ENCODE peak calls at places on chromosomes 3 and 15, in eight cellular contexts. P is bronchial epithelial cell, N is OCI-LY7, M is lung, S is cardiac muscle cell, R is endodermal cell, O is esophagus squamous epithelium, U is Panc1. Z is an unnamed sample.

GRCh38 chr15:92930776-92931175 is 30.7 kb downstream of the CHD2 start:
- DNase-seq in P (peak; percentile 45), N (no peak), M (no peak), S (peak; percentile 41), R (no peak), O (no peak), U (no peak), Z (peak; percentile 70)

GRCh38 chr3:30664884-30665283 is 58.5 kb downstream of the TGFBR2 start:
- DNase-seq in P (no peak), N (no peak), M (no peak), S (no peak), R (no peak), O (no peak), U (no peak), Z (no peak)

GRCh38 chr15:48459571-48460461 is 128.6 kb downstream of the DUT start:
- DNase-seq in P (peak; percentile 34), N (no peak), M (no peak), S (no peak), R (no peak), O (no peak), U (no peak), Z (peak; percentile 76)

GRCh38 chr15:58805095-58805494 is 34.0 kb downstream of the MINDY2 start:
- DNase-seq in P (no peak), N (no peak), M (no peak), S (no peak), R (no peak), O (no peak), U (no peak), Z (no peak)

GRCh38 chr3:40745381-40746106 is 220.8 kb downstream of the ZNF621 start:
- DNase-seq in P (no peak), N (no peak), M (no peak), S (no peak), R (no peak), O (no peak), U (no peak), Z (peak; percentile 7)

GRCh38 chr3:185405243-185405642 is 42.3 kb downstream of the MAP3K13 start:
- DNase-seq in P (peak; percentile 15), N (no peak), M (no peak), S (no peak), R (no peak), O (no peak), U (no peak), Z (no peak)

GRCh38 chr3:187263270-187263669 is 28.3 kb downstream of the MASP1 start:
- DNase-seq in P (no peak), N (no peak), M (no peak), S (no peak), R (no peak), O (no peak), U (no peak), Z (no peak)

GRCh38 chr3:157493627-157494550 is 9.3 kb downstream of the VEPH1 start:
- DNase-seq in P (peak; percentile 55), N (peak; percentile 12), M (no peak), S (peak; percentile 44), R (no peak), O (no peak), U (peak; percentile 35), Z (peak; percentile 24)

GRCh38 chr3:11592460-11593298 is 51.0 kb downstream of the VGLL4 start:
- DNase-seq in P (no peak), N (no peak), M (no peak), S (no peak), R (peak; percentile 40), O (no peak), U (no peak), Z (peak; percentile 47)

GRCh38 chr3:12553921-12554391 is 2.9 kb upstream of the MKRN2 start:
- DNase-seq in P (peak; percentile 12), N (peak; percentile 51), M (peak; percentile 35), S (no peak), R (peak; percentile 63), O (no peak), U (no peak), Z (no peak)

GRCh38 chr15:77713281-77713680 is 80.6 kb upstream of the LINGO1 start:
- DNase-seq in P (no peak), N (no peak), M (no peak), S (no peak), R (no peak), O (no peak), U (no peak), Z (no peak)

GRCh38 chr15:42289166-42289565 is 15.9 kb upstream of the TMEM87A start:
- DNase-seq in P (peak; percentile 57), N (no peak), M (no peak), S (no peak), R (no peak), O (no peak), U (no peak), Z (no peak)

GRCh38 chr3:31226331-31226730 is 306.4 kb upstream of the STT3B start:
- DNase-seq in P (no peak), N (peak; percentile 94), M (no peak), S (no peak), R (no peak), O (no peak), U (no peak), Z (no peak)

GRCh38 chr3:51024765-51025681 is 350.3 kb downstream of the DOCK3 start:
- DNase-seq in P (no peak), N (no peak), M (no peak), S (peak; percentile 10), R (peak; percentile 61), O (no peak), U (no peak), Z (no peak)

GRCh38 chr3:71685686-71686085 is 39.5 kb downstream of the EIF4E3 start:
- DNase-seq in P (no peak), N (no peak), M (no peak), S (no peak), R (no peak), O (no peak), U (no peak), Z (no peak)

GRCh38 chr3:10519236-10519635 is 13.8 kb upstream of the ATP2B2 start:
- DNase-seq in P (no peak), N (no peak), M (no peak), S (no peak), R (peak; percentile 31), O (no peak), U (no peak), Z (no peak)

GRCh38 chr3:13109516-13109915 is 36.3 kb upstream of the IQSEC1 start:
- DNase-seq in P (no peak), N (no peak), M (no peak), S (no peak), R (peak; percentile 20), O (no peak), U (no peak), Z (no peak)

GRCh38 chr3:55061619-55062018 is 133.8 kb upstream of the LRTM1 start:
- DNase-seq in P (peak; percentile 75), N (no peak), M (no peak), S (no peak), R (no peak), O (no peak), U (no peak), Z (no peak)

GRCh38 chr15:35697549-35698299 is 151.8 kb upstream of the DPH6 start:
- DNase-seq in P (peak; percentile 55), N (no peak), M (no peak), S (peak; percentile 26), R (peak; percentile 58), O (no peak), U (no peak), Z (peak; percentile 47)

GRCh38 chr3:134852893-134853351 is 57.9 kb downstream of the EPHB1 start:
- DNase-seq in P (no peak), N (peak; percentile 84), M (no peak), S (no peak), R (no peak), O (peak; percentile 42), U (no peak), Z (no peak)

GRCh38 chr3:37989821-37990480 is 635 bp upstream of the VILL start:
- DNase-seq in P (no peak), N (no peak), M (no peak), S (no peak), R (no peak), O (no peak), U (no peak), Z (no peak)

GRCh38 chr3:57594144-57594543 is 3.0 kb downstream of the ARF4 start:
- DNase-seq in P (no peak), N (no peak), M (no peak), S (no peak), R (no peak), O (no peak), U (no peak), Z (no peak)
- H3K4me3 ChIP-seq in P (no peak overlapping the region), N (no peak overlapping the region), M (no peak overlapping the region), S (no peak overlapping the region), R (peak overlapping the region; percentile 91), O (peak overlapping the region; percentile 92), U (peak overlapping the region; percentile 96), Z (peak overlapping the region; percentile 100)

GRCh38 chr15:62841891-62842559 is 200.5 kb upstream of the TPM1 start:
- DNase-seq in P (no peak), N (no peak), M (no peak), S (no peak), R (peak; percentile 22), O (no peak), U (no peak), Z (no peak)

GRCh38 chr15:62844564-62845235 is 197.8 kb upstream of the TPM1 start:
- DNase-seq in P (no peak), N (no peak), M (no peak), S (peak; percentile 45), R (peak; percentile 61), O (no peak), U (no peak), Z (peak; percentile 52)

GRCh38 chr15:62840518-62841268 is 201.9 kb upstream of the TPM1 start:
- DNase-seq in P (no peak), N (no peak), M (no peak), S (no peak), R (peak; percentile 24), O (no peak), U (no peak), Z (no peak)

GRCh38 chr15:62845239-62846126 is 197.1 kb upstream of the TPM1 start:
- DNase-seq in P (no peak), N (no peak), M (no peak), S (no peak), R (peak; percentile 52), O (no peak), U (no peak), Z (no peak)

GRCh38 chr15:62841269-62841628 is 201.3 kb upstream of the TPM1 start:
- DNase-seq in P (no peak), N (no peak), M (no peak), S (no peak), R (peak; percentile 28), O (no peak), U (no peak), Z (no peak)
- H3K36me3 ChIP-seq in P (no peaks in the 10 kb centered on the region), N (no peaks in the 10 kb centered on the region), M (peaks cover 7% of the 10 kb centered on the region), S (no peaks in the 10 kb centered on the region), R (peaks cover 66% of the 10 kb centered on the region), O (peaks cover 29% of the 10 kb centered on the region), U (no peaks in the 10 kb centered on the region), Z (no peaks in the 10 kb centered on the region)

DNA sequence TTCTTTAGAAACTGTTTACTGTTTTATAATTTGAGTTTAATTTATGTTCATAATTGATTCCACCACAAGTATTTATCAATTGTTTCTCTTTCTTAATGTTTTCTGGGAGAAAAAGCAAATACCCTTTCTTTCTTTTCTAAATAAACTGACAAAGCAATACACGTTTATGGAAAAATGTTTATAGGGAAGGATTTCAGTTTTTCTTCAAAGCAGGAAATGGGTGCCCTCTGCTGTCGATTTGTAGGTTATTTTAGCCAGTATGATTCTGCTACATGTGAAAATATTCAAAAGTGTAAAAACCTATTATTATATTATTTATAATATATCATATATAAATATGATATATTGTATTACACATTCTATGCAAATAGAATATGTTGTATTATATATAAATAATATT is 921.0 kb upstream of the ROBO1 start:
- DNase-seq in P (peak; percentile 32), N (no peak), M (no peak), S (peak; percentile 19), R (no peak), O (no peak), U (no peak), Z (peak; percentile 48)
- TF ChIP-seq CTCF in P (no peak), N (no peak), M (no peak), S (peak; percentile 33), R (peak; percentile 75), O (no peak), U (peak; percentile 29), Z (peak; percentile 45)

GRCh38 chr15:55284461-55284860 is 5.2 kb downstream of the RAB27A start:
- DNase-seq in P (no peak), N (no peak), M (no peak), S (peak; percentile 10), R (no peak), O (no peak), U (no peak), Z (no peak)
- H3K4me3 ChIP-seq in P (no peak overlapping the region), N (no peak overlapping the region), M (no peak overlapping the region), S (no peak overlapping the region), R (no peak overlapping the region), O (no peak overlapping the region), U (no peak overlapping the region), Z (no peak overlapping the region)